ENCODE peak calls at places on chromosomes 7 and 10, in six cellular contexts. One of them, this sample, is unnamed.
A peak's percentile ranks its signal among the peaks of the same experiment; 100 is the strongest.

GRCh38 chr10:58781873-58782488 is 269.3 kb downstream of the BICC1 start:
- DNase-seq in mammary epithelial cell: peak; percentile 47
- DNase-seq in neural progenitor cell: peak; percentile 56
- DNase-seq in fibroblast of lung: peak; percentile 65
- DNase-seq in HCT116: peak; percentile 47
- DNase-seq in MM.1S: peak; percentile 62
- DNase-seq in this sample: no peak

GRCh38 chr7:3695602-3696001 is 394.6 kb downstream of the SDK1 start:
- DNase-seq in mammary epithelial cell: no peak
- DNase-seq in MM.1S: no peak
- DNase-seq in neural progenitor cell: no peak
- DNase-seq in fibroblast of lung: peak; percentile 9
- DNase-seq in HCT116: no peak
- DNase-seq in this sample: no peak

GRCh38 chr7:158818325-158819213 is 10.7 kb downstream of the ESYT2 start:
- DNase-seq in neural progenitor cell: peak; percentile 75
- DNase-seq in fibroblast of lung: peak; percentile 97
- DNase-seq in HCT116: peak; percentile 95
- DNase-seq in mammary epithelial cell: peak; percentile 99
- DNase-seq in MM.1S: peak; percentile 86
- DNase-seq in this sample: peak; percentile 87

GRCh38 chr7:28409716-28410627 is 2.3 kb upstream of the CREB5 start:
- DNase-seq in mammary epithelial cell: peak; percentile 42
- DNase-seq in neural progenitor cell: peak; percentile 75
- DNase-seq in HCT116: no peak
- DNase-seq in MM.1S: no peak
- DNase-seq in fibroblast of lung: peak; percentile 40
- DNase-seq in this sample: no peak

GRCh38 chr10:101576229-101576863 is 11.7 kb downstream of the POLL start:
- DNase-seq in MM.1S: no peak
- DNase-seq in HCT116: no peak
- DNase-seq in neural progenitor cell: no peak
- DNase-seq in mammary epithelial cell: peak; percentile 20
- DNase-seq in fibroblast of lung: peak; percentile 39
- DNase-seq in this sample: no peak

GRCh38 chr7:134945711-134946110 is 40.6 kb upstream of the AGBL3 start:
- DNase-seq in MM.1S: no peak
- DNase-seq in HCT116: no peak
- DNase-seq in mammary epithelial cell: no peak
- DNase-seq in neural progenitor cell: no peak
- DNase-seq in fibroblast of lung: no peak
- DNase-seq in this sample: no peak

GRCh38 chr10:63713191-63714144 is 192.3 kb downstream of the REEP3 start:
- DNase-seq in HCT116: no peak
- DNase-seq in MM.1S: no peak
- DNase-seq in mammary epithelial cell: no peak
- DNase-seq in fibroblast of lung: peak; percentile 91
- DNase-seq in neural progenitor cell: peak; percentile 94
- DNase-seq in this sample: no peak

GRCh38 chr10:89138755-89139154 is 68.4 kb downstream of the CH25H start:
- DNase-seq in neural progenitor cell: no peak
- DNase-seq in fibroblast of lung: peak; percentile 59
- DNase-seq in mammary epithelial cell: no peak
- DNase-seq in HCT116: no peak
- DNase-seq in MM.1S: no peak
- DNase-seq in this sample: no peak

GRCh38 chr10:106285199-106285598 is 879.3 kb downstream of the SORCS1 start:
- DNase-seq in MM.1S: no peak
- DNase-seq in neural progenitor cell: peak; percentile 23
- DNase-seq in HCT116: no peak
- DNase-seq in fibroblast of lung: no peak
- DNase-seq in mammary epithelial cell: no peak
- DNase-seq in this sample: no peak

GRCh38 chr7:140719711-140720110 is 23.2 kb downstream of the NDUFB2 start:
- DNase-seq in HCT116: no peak
- DNase-seq in MM.1S: no peak
- DNase-seq in fibroblast of lung: peak; percentile 11
- DNase-seq in neural progenitor cell: no peak
- DNase-seq in mammary epithelial cell: no peak
- DNase-seq in this sample: no peak

GRCh38 chr10:12180221-12180974 is 15.3 kb downstream of the NUDT5 start:
- DNase-seq in HCT116: no peak
- DNase-seq in mammary epithelial cell: no peak
- DNase-seq in neural progenitor cell: no peak
- DNase-seq in MM.1S: no peak
- DNase-seq in fibroblast of lung: no peak
- DNase-seq in this sample: no peak

GRCh38 chr7:124765401-124766352 is at the start of gene GPR37:
- DNase-seq in HCT116: peak; percentile 32
- DNase-seq in neural progenitor cell: peak; percentile 84
- DNase-seq in fibroblast of lung: peak; percentile 90
- DNase-seq in MM.1S: peak; percentile 91
- DNase-seq in mammary epithelial cell: peak; percentile 83
- DNase-seq in this sample: no peak

GRCh38 chr7:15041226-15041625 is 138.7 kb upstream of the DGKB start:
- DNase-seq in neural progenitor cell: no peak
- DNase-seq in HCT116: no peak
- DNase-seq in mammary epithelial cell: no peak
- DNase-seq in MM.1S: no peak
- DNase-seq in fibroblast of lung: peak; percentile 50
- DNase-seq in this sample: no peak

GRCh38 chr7:153100691-153101237 is 341.2 kb downstream of the ACTR3B start:
- DNase-seq in HCT116: no peak
- DNase-seq in fibroblast of lung: no peak
- DNase-seq in mammary epithelial cell: no peak
- DNase-seq in MM.1S: no peak
- DNase-seq in neural progenitor cell: no peak
- DNase-seq in this sample: no peak

GRCh38 chr7:75849573-75849972 is 29.3 kb upstream of the RHBDD2 start:
- DNase-seq in HCT116: no peak
- DNase-seq in mammary epithelial cell: peak; percentile 48
- DNase-seq in fibroblast of lung: no peak
- DNase-seq in MM.1S: no peak
- DNase-seq in neural progenitor cell: no peak
- DNase-seq in this sample: no peak

GRCh38 chr7:126700807-126701604 is 551.7 kb downstream of the GRM8 start:
- DNase-seq in HCT116: peak; percentile 90
- DNase-seq in fibroblast of lung: peak; percentile 89
- DNase-seq in neural progenitor cell: peak; percentile 20
- DNase-seq in MM.1S: peak; percentile 99
- DNase-seq in mammary epithelial cell: peak; percentile 93
- DNase-seq in this sample: peak; percentile 87

GRCh38 chr10:78277734-78278404 is 244.2 kb downstream of the RPS24 start:
- DNase-seq in HCT116: no peak
- DNase-seq in MM.1S: no peak
- DNase-seq in neural progenitor cell: no peak
- DNase-seq in mammary epithelial cell: no peak
- DNase-seq in fibroblast of lung: peak; percentile 66
- DNase-seq in this sample: no peak

DNA sequence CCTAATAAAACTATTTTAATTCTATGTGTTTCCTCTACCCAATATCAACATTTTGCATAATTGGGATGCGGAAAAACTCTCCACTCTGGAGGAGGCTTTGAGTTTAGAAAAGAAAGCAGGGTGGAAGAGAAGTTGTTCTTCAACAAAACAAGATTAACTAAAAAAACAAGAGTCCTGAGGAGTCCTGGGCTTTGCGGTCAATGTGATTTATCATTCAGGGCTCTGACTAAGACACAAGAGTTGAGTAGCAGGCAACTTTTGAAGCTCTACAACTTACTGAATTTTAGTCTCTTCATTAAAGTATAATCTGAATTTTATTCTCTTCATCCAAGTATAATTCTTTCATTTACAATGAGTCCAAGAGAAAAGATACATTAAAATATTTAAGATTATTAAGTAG is 18.3 kb upstream of the TMEM26 start:
- DNase-seq in HCT116: no peak
- DNase-seq in MM.1S: no peak
- DNase-seq in mammary epithelial cell: no peak
- DNase-seq in neural progenitor cell: no peak
- DNase-seq in fibroblast of lung: no peak
- DNase-seq in this sample: no peak
- H3K4me1 ChIP-seq in HCT116: no peaks in the 10 kb centered on the region
- H3K4me1 ChIP-seq in MM.1S: no peaks in the 10 kb centered on the region
- H3K4me1 ChIP-seq in mammary epithelial cell: no peaks in the 10 kb centered on the region
- H3K4me1 ChIP-seq in neural progenitor cell: no peaks in the 10 kb centered on the region
- H3K4me1 ChIP-seq in fibroblast of lung: no peaks in the 10 kb centered on the region
- H3K4me1 ChIP-seq in this sample: no peaks in the 10 kb centered on the region

DNA sequence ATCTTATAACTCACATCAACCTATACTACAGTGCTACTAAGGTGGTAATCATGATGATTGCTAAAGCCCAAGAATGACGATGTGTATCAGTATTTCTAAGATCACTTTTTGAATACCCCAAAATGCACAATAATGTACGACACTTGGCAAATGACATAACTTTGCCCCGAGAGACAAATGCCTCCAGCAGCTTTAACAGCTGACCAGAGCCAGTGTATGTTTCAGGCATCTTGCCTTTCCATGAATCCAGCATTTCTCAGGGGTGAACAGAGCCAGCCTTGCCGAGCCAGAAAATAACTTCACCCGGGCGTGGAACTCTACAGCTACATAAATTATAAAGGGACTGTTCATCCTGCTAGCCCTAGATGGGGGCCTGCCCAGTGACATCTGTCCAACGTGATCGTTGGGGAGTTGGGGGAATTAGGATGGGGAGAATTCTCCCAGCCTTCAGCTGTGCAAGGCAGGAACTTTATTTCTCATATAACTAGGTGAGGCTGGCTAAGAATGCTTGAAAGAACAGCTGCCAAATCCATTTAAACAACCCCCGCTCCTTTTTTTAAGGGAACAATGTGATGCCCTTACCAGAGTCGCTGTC is 1.7 kb downstream of the IGFBP3 start:
- DNase-seq in neural progenitor cell: peak; percentile 11
- DNase-seq in fibroblast of lung: no peak
- DNase-seq in mammary epithelial cell: no peak
- DNase-seq in HCT116: no peak
- DNase-seq in MM.1S: no peak
- DNase-seq in this sample: no peak
- H3K27me3 ChIP-seq in neural progenitor cell: peaks cover 56% of the 10 kb centered on the region
- H3K27me3 ChIP-seq in fibroblast of lung: peaks cover 25% of the 10 kb centered on the region
- H3K27me3 ChIP-seq in mammary epithelial cell: peaks cover 6% of the 10 kb centered on the region
- H3K27me3 ChIP-seq in HCT116: peaks cover 8% of the 10 kb centered on the region
- H3K27me3 ChIP-seq in MM.1S: no peaks in the 10 kb centered on the region
- H3K27me3 ChIP-seq in this sample: peaks cover 40% of the 10 kb centered on the region

DNA sequence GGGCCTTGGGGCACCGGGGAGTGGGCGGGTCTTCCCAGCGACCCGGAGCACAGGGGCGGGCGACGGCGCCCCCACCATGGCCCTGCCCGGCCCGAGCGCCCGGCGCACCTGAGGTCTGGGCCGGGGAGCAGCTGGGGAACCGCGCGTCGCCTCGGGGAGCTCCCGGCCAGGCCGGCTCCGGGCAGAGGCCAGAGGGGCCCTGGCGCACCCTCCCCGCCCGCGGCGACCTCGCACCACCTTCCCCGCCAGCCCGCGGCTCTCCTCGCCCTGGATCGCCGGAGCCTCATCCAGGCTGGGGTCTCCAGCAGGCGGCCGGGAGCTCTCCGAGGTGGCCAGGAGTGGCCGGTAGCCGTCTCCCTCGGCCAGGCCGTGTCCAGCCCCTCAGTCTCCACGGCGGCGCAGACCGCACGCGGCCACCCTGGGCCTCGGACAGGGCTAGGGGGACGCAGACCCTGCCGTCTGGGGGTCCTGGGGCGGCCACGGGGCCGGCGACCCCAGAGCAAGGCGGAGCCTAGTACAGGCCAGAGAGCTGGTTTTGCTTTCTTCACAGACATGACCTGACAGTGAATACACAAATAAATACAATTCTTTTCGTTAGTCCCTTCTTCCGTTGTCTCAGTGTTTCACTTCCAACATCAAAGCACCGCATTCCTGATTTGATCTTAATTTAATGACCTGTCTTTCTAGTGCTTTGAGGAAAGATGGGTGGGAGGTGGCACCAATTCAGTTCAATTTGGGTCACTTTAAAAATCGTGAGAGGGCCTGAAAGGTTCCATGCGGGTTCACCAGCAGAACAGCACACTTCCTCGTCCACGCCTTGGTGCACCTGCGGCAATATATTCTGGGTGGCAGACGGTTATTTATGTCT is 357.0 kb downstream of the DNAJB6 start:
- DNase-seq in fibroblast of lung: no peak
- DNase-seq in MM.1S: no peak
- DNase-seq in mammary epithelial cell: no peak
- DNase-seq in neural progenitor cell: peak; percentile 86
- DNase-seq in HCT116: no peak
- DNase-seq in this sample: no peak
- TF ChIP-seq EZH2 in fibroblast of lung: no peak
- TF ChIP-seq EZH2 in MM.1S: no peak
- TF ChIP-seq EZH2 in mammary epithelial cell: no peak
- TF ChIP-seq EZH2 in neural progenitor cell: peak; percentile 49
- TF ChIP-seq EZH2 in HCT116: no peak
- TF ChIP-seq EZH2 in this sample: peak; percentile 28

GRCh38 chr7:34061175-34061574 is 155.8 kb downstream of the BMPER start:
- DNase-seq in MM.1S: no peak
- DNase-seq in HCT116: no peak
- DNase-seq in neural progenitor cell: no peak
- DNase-seq in fibroblast of lung: peak; percentile 74
- DNase-seq in mammary epithelial cell: peak; percentile 87
- DNase-seq in this sample: peak; percentile 38
- H3K4me1 ChIP-seq in MM.1S: no peaks in the 10 kb centered on the region
- H3K4me1 ChIP-seq in HCT116: no peaks in the 10 kb centered on the region
- H3K4me1 ChIP-seq in neural progenitor cell: peaks cover 24% of the 10 kb centered on the region
- H3K4me1 ChIP-seq in fibroblast of lung: peaks cover 11% of the 10 kb centered on the region
- H3K4me1 ChIP-seq in mammary epithelial cell: peaks cover 8% of the 10 kb centered on the region
- H3K4me1 ChIP-seq in this sample: peaks cover 40% of the 10 kb centered on the region

GRCh38 chr7:1596181-1597043 is 26.6 kb upstream of the PSMG3 start:
- DNase-seq in fibroblast of lung: no peak
- DNase-seq in mammary epithelial cell: no peak
- DNase-seq in neural progenitor cell: no peak
- DNase-seq in HCT116: no peak
- DNase-seq in MM.1S: no peak
- DNase-seq in this sample: no peak
- H3K27me3 ChIP-seq in fibroblast of lung: peaks cover 21% of the 10 kb centered on the region
- H3K27me3 ChIP-seq in mammary epithelial cell: no peaks in the 10 kb centered on the region
- H3K27me3 ChIP-seq in neural progenitor cell: no peaks in the 10 kb centered on the region
- H3K27me3 ChIP-seq in HCT116: peaks cover 2% of the 10 kb centered on the region
- H3K27me3 ChIP-seq in MM.1S: peaks cover 85% of the 10 kb centered on the region
- H3K27me3 ChIP-seq in this sample: peaks cover 26% of the 10 kb centered on the region

DNA sequence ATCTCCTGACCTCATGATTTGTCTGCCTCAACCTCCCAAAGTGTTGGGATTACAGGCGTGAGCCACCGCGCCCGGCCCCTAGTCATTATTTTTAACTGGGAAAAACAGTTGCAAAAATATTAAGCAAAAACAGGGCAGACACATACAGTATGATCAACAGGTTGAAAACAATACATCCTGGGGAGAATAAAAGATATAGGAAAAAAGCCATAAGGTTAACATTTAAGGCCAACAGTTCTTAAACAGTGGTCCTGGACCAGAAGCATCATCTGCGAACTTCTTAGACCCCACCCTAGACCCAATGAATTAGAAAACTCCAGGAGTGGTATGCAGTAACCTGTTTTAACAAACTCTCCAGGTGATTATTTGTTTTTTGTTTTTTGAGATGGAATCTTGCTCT is 6.5 kb downstream of the UBE2H start:
- DNase-seq in MM.1S: no peak
- DNase-seq in mammary epithelial cell: no peak
- DNase-seq in HCT116: no peak
- DNase-seq in neural progenitor cell: no peak
- DNase-seq in fibroblast of lung: no peak
- DNase-seq in this sample: no peak
- TF ChIP-seq EZH2 in MM.1S: no peak
- TF ChIP-seq EZH2 in mammary epithelial cell: no peak
- TF ChIP-seq EZH2 in HCT116: no peak
- TF ChIP-seq EZH2 in neural progenitor cell: no peak
- TF ChIP-seq EZH2 in fibroblast of lung: no peak
- TF ChIP-seq EZH2 in this sample: no peak

GRCh38 chr7:22859676-22860290 is 37.1 kb upstream of the TOMM7 start:
- DNase-seq in HCT116: no peak
- DNase-seq in mammary epithelial cell: peak; percentile 90
- DNase-seq in MM.1S: no peak
- DNase-seq in neural progenitor cell: no peak
- DNase-seq in fibroblast of lung: no peak
- DNase-seq in this sample: peak; percentile 68
- H3K4me1 ChIP-seq in HCT116: peaks cover 57% of the 10 kb centered on the region
- H3K4me1 ChIP-seq in mammary epithelial cell: peaks cover 60% of the 10 kb centered on the region
- H3K4me1 ChIP-seq in MM.1S: peaks cover 4% of the 10 kb centered on the region
- H3K4me1 ChIP-seq in neural progenitor cell: peaks cover 4% of the 10 kb centered on the region
- H3K4me1 ChIP-seq in fibroblast of lung: peaks cover 16% of the 10 kb centered on the region
- H3K4me1 ChIP-seq in this sample: peaks cover 67% of the 10 kb centered on the region

This sample was measured in keratinocyte.